ENCODE peak calls at places on chromosomes 5 and 9, in nine cellular contexts. D is PC-3, C is adipocyte, M is mesendoderm, O is H9, L is SK-N-SH, A is colonic mucosa, H is GM23248, T is HCT116. K is an unnamed sample.
A peak's percentile ranks its signal among the peaks of the same experiment; 100 is the strongest.

GRCh38 chr5:172335721-172336120 is 52.2 kb upstream of the UBTD2 start:
- DNase-seq in T (no peak), A (no peak), M (no peak), O (no peak), L (no peak), C (no peak), D (no peak), H (no peak), K (no peak)

GRCh38 chr9:87088621-87089020 is 141.3 kb upstream of the GAS1 start:
- DNase-seq in L (no peak), T (no peak), D (no peak), H (no peak), M (no peak), O (no peak), C (no peak), A (no peak), K (no peak)

GRCh38 chr9:91865041-91865440 is 85.0 kb downstream of the ROR2 start:
- DNase-seq in H (peak; percentile 10), M (no peak), D (no peak), T (no peak), C (no peak), L (no peak), A (no peak), O (no peak), K (peak; percentile 29)

GRCh38 chr5:53360811-53361210 is 119.6 kb upstream of the FST start:
- DNase-seq in M (no peak), A (no peak), C (peak; percentile 78), H (peak; percentile 87), D (peak; percentile 88), O (no peak), L (no peak), T (peak; percentile 4), K (no peak)

GRCh38 chr9:4137234-4137633 is 162.6 kb downstream of the GLIS3 start:
- DNase-seq in O (no peak), D (peak; percentile 96), L (no peak), H (peak; percentile 90), A (no peak), M (peak; percentile 90), T (peak; percentile 85), C (peak; percentile 83), K (no peak)

GRCh38 chr5:10513501-10514442 is 50.1 kb upstream of the ANKRD33B start:
- DNase-seq in M (peak; percentile 96), O (peak; percentile 83), H (peak; percentile 82), D (peak; percentile 31), T (no peak), C (peak; percentile 74), L (no peak), A (no peak), K (peak; percentile 93)

GRCh38 chr5:90613450-90613849 is 54.9 kb downstream of the ADGRV1 start:
- DNase-seq in M (no peak), T (no peak), A (no peak), O (no peak), D (no peak), H (no peak), C (no peak), L (no peak), K (no peak)

GRCh38 chr5:2611561-2612096 is 139.8 kb downstream of the IRX2 start:
- DNase-seq in O (no peak), H (no peak), T (no peak), M (no peak), D (no peak), A (no peak), C (no peak), L (no peak), K (no peak)

GRCh38 chr9:109520475-109521132 is 22.5 kb upstream of the PTPN3 start:
- DNase-seq in A (peak; percentile 81), T (peak; percentile 72), C (peak; percentile 94), O (peak; percentile 77), L (peak; percentile 69), D (peak; percentile 87), M (peak; percentile 84), H (peak; percentile 77), K (peak; percentile 92)

GRCh38 chr5:9176641-9177040 is 369.2 kb downstream of the SEMA5A start:
- DNase-seq in H (no peak), A (no peak), M (no peak), C (no peak), T (no peak), D (no peak), L (no peak), O (no peak), K (no peak)

DNA sequence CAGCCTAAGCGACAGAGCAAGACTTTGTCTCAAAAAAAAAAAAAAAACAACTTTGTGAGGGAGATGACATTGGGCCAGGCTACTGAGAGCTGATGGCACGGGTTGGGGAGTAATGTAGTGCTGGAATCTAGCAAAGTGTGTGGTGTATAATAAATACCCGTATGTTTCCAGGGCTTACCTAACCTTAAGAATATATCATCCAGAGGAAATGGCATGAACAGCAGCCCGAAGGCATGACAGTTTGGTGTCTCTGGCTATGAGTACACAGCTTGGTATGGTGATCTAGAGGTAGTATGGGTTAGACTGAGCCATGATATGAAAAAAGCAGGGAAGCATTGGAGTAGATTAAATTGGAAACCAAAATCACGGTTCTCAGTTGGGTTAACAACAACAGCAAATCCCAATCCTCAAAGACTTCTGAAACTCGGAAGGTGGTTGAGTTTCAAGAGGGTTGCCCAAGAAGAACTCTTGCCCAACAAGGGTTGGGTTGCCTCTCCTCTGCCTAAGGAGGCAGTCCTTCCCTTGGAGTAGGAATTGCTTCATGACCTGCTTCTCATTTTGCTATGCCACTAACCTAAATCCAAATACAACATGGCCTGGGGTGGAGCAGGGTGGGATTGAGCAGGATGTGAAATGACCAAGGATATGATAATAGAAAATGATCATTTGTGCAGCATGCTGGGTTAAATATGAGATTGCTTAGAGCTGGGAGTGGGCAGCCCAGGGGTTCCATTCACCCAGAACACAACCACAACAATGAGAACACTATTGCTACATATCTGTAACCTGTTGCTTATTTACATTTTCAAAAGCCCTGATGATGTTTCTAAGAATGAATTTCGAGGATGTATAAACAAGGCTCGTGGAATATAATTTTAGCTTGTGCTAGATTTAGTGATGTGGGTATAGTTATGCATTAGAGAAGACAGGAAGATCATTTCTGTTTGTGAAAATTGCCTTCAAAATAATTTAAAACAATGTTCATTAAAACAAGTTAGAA is 64.6 kb upstream of the ZFR start:
- DNase-seq in M (no peak), L (no peak), T (no peak), O (no peak), A (no peak), C (peak; percentile 56), H (peak; percentile 64), D (peak; percentile 43), K (no peak)
- H3K9ac ChIP-seq in M (no peak overlapping the region), L (no peak overlapping the region), T (no peak overlapping the region), O (no peak overlapping the region), A (no peak overlapping the region), C (peak overlapping the region; percentile 37), H (peak overlapping the region; percentile 7), D (peak overlapping the region; percentile 38), K (no peak overlapping the region)

GRCh38 chr5:67143549-67143948 is 53.0 kb downstream of the CD180 start:
- DNase-seq in D (no peak), T (no peak), H (no peak), A (no peak), L (no peak), O (no peak), M (no peak), C (no peak), K (no peak)
- H3K9ac ChIP-seq in D (no peak overlapping the region), T (no peak overlapping the region), H (no peak overlapping the region), A (no peak overlapping the region), L (no peak overlapping the region), O (no peak overlapping the region), M (no peak overlapping the region), C (no peak overlapping the region), K (no peak overlapping the region)

GRCh38 chr5:68215888-68216736 is 556 bp downstream of the PIK3R1 start:
- DNase-seq in D (no peak), T (no peak), M (peak; percentile 54), H (peak; percentile 81), A (peak; percentile 80), O (peak; percentile 43), L (peak; percentile 82), C (no peak), K (peak; percentile 83)
- H3K9ac ChIP-seq in D (peak overlapping the region; percentile 8), T (peak overlapping the region; percentile 75), M (peak overlapping the region; percentile 94), H (peak overlapping the region; percentile 91), A (peak overlapping the region; percentile 93), O (no peak overlapping the region), L (peak overlapping the region; percentile 95), C (peak overlapping the region; percentile 99), K (peak overlapping the region; percentile 64)

GRCh38 chr5:177555228-177555627 is 865 bp upstream of the FAM193B start:
- DNase-seq in C (no peak), M (no peak), D (no peak), O (no peak), A (no peak), T (no peak), L (no peak), H (no peak), K (no peak)
- H3K9ac ChIP-seq in C (peak overlapping the region; percentile 72), M (no peak overlapping the region), D (no peak overlapping the region), O (no peak overlapping the region), A (no peak overlapping the region), T (no peak overlapping the region), L (no peak overlapping the region), H (no peak overlapping the region), K (no peak overlapping the region)

GRCh38 chr9:99782962-99783718 is 38.5 kb upstream of the NR4A3 start:
- DNase-seq in M (no peak), C (no peak), L (no peak), H (no peak), O (no peak), T (no peak), D (no peak), A (no peak), K (no peak)
- H3K9ac ChIP-seq in M (no peak overlapping the region), C (no peak overlapping the region), L (no peak overlapping the region), H (no peak overlapping the region), O (no peak overlapping the region), T (no peak overlapping the region), D (no peak overlapping the region), A (no peak overlapping the region), K (no peak overlapping the region)

DNA sequence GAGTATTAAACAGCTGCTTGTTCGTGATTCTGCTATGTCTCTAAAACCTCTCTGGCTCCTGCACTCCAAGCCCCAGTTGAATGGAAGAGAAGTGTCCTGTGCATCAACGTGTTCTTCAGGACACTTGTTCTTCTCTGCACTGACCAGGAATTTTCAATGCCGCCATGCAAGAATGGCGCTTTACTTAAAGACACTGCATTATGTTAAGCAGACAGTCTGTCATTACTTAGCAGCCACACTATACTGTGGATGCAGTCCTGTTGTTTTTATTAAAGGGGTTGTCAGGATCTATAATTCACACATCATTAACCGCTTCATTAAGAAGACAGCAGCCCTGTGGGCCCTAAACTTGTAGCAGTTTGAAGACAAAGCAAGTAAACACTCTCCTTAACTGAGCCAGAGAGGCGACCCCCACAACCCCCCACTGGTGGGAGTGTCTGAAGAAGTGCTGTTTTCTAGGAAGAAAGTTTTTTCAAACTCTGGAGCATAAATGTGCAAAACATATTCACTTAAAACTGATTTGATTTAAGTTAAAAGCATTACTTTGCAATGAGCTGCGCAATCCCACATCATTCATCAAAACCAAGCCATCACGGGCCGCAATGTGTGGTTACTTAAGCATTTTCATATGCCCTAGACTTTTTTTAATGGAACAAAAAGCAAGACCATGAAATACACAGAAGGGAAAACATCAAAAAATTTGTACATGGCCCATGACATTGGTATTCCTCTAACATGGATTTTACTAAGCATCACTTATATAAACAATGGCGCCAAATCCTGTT is 164.4 kb downstream of the ZNF608 start:
- DNase-seq in C (no peak), H (no peak), T (no peak), D (no peak), L (no peak), O (no peak), M (no peak), A (no peak), K (peak; percentile 80)
- H3K9ac ChIP-seq in C (no peak overlapping the region), H (no peak overlapping the region), T (no peak overlapping the region), D (no peak overlapping the region), L (no peak overlapping the region), O (no peak overlapping the region), M (no peak overlapping the region), A (no peak overlapping the region), K (peak overlapping the region; percentile 4)

K was measured in endodermal cell.